ENCODE peak calls at places on chromosomes 7 and 10, in seven cellular contexts. E is RWPE1, R is SHP77, H is NCI-H2171, U is kidney tubule cell, W is ELF-1, S is HT-29. C is an unnamed sample.

GRCh38 chr7:55200441-55200840 is 164.7 kb upstream of the LANCL2 start:
- DNase-seq in S (no peak), E (no peak), W (no peak), R (no peak), U (no peak), H (no peak), C (no peak)

GRCh38 chr10:128091636-128092210 is 34.5 kb downstream of the MKI67 start:
- DNase-seq in U (no peak), S (no peak), H (no peak), E (no peak), W (peak), R (no peak), C (no peak)

GRCh38 chr10:110151467-110151866 is 55.9 kb upstream of the MXI1 start:
- DNase-seq in W (no peak), H (no peak), S (peak), U (peak), R (peak), E (peak), C (peak)

GRCh38 chr10:109962247-109962646 is 38.9 kb upstream of the XPNPEP1 start:
- DNase-seq in E (no peak), H (no peak), R (no peak), S (no peak), U (peak), W (no peak), C (no peak)

GRCh38 chr10:126969310-126969709 is 64.1 kb downstream of the DOCK1 start:
- DNase-seq in R (no peak), U (peak), S (peak), H (no peak), E (peak), W (peak), C (peak)

GRCh38 chr7:28418311-28418710 is 6.0 kb downstream of the CREB5 start:
- DNase-seq in U (peak), R (no peak), H (no peak), E (no peak), W (no peak), S (no peak), C (no peak)

GRCh38 chr7:11831727-11832495 is at the start of gene THSD7A:
- DNase-seq in U (peak), R (peak), E (peak), S (peak), W (peak), H (peak), C (peak)

GRCh38 chr10:115209133-115209532 is 116.0 kb downstream of the ATRNL1 start:
- DNase-seq in S (no peak), H (no peak), E (no peak), W (no peak), R (no peak), U (no peak), C (no peak)

GRCh38 chr7:157235357-157236018 is 96.8 kb downstream of the UBE3C start:
- DNase-seq in H (no peak), R (no peak), S (no peak), W (no peak), E (no peak), U (peak), C (no peak)

GRCh38 chr10:12338981-12339380 is 10.4 kb upstream of the CAMK1D start:
- DNase-seq in U (no peak), H (no peak), S (no peak), W (no peak), E (no peak), R (no peak), C (no peak)

GRCh38 chr10:3330687-3331086 is 158.1 kb upstream of the PITRM1 start:
- DNase-seq in W (peak), R (no peak), S (no peak), E (peak), H (no peak), U (peak), C (peak)

GRCh38 chr7:127253289-127254162 is 785 bp upstream of the GRM8 start:
- DNase-seq in W (peak), S (peak), E (peak), R (peak), U (peak), H (peak), C (peak)

GRCh38 chr10:50536617-50537252 is 87.0 kb downstream of the SGMS1 start:
- DNase-seq in R (no peak), W (no peak), S (no peak), U (peak), E (no peak), H (no peak), C (no peak)

GRCh38 chr7:130022623-130023175 is 28.5 kb downstream of the ZC3HC1 start:
- DNase-seq in U (no peak), H (no peak), S (no peak), W (no peak), E (no peak), R (no peak), C (no peak)

GRCh38 chr10:131777162-131777561 is 123.6 kb upstream of the PPP2R2D start:
- DNase-seq in S (no peak), W (no peak), R (no peak), H (no peak), E (no peak), U (no peak), C (no peak)

GRCh38 chr10:60878224-60878623 is 65.8 kb downstream of the RHOBTB1 start:
- DNase-seq in R (no peak), W (no peak), H (no peak), S (no peak), E (no peak), U (peak), C (no peak)

GRCh38 chr7:117269417-117269816 is 53.4 kb downstream of the WNT2 start:
- DNase-seq in E (peak), U (peak), W (no peak), H (no peak), S (no peak), R (no peak), C (no peak)

GRCh38 chr7:132118641-132119040 is 457.6 kb downstream of the PLXNA4 start:
- DNase-seq in R (no peak), S (no peak), E (no peak), U (no peak), W (no peak), H (no peak), C (no peak)

GRCh38 chr10:102434251-102434913 is 2.0 kb upstream of the CUEDC2 start:
- DNase-seq in W (no peak), E (no peak), R (no peak), U (peak), H (no peak), S (no peak), C (no peak)

GRCh38 chr7:122311280-122311679 is 6.7 kb upstream of the FEZF1 start:
- DNase-seq in U (no peak), S (no peak), H (no peak), E (no peak), R (no peak), W (peak), C (no peak)

GRCh38 chr7:157690833-157691382 is 354.1 kb downstream of the DNAJB6 start:
- DNase-seq in R (no peak), S (no peak), H (peak), W (peak), U (peak), E (no peak), C (peak)

GRCh38 chr7:64618785-64619456 is 47.0 kb upstream of the ZNF107 start:
- DNase-seq in R (peak), W (peak), E (peak), H (peak), S (peak), U (peak), C (peak)

GRCh38 chr7:19118896-19119301 is 1.5 kb upstream of the TWIST1 start:
- DNase-seq in U (no peak), S (no peak), W (peak), R (no peak), E (no peak), H (no peak), C (no peak)

GRCh38 chr7:96084880-96085551 is 236.9 kb downstream of the SLC25A13 start:
- DNase-seq in W (no peak), S (peak), E (peak), U (peak), R (no peak), H (no peak), C (peak)

GRCh38 chr10:12782537-12782936 is 219.0 kb downstream of the CCDC3 start:
- DNase-seq in R (peak), H (no peak), W (peak), U (peak), E (peak), S (peak), C (peak)

GRCh38 chr10:6089334-6090219 is 743 bp downstream of the RBM17 start:
- DNase-seq in U (peak), E (peak), S (peak), H (no peak), R (peak), W (peak), C (peak)

GRCh38 chr10:76297787-76298281 is 866.4 kb downstream of the LRMDA start:
- DNase-seq in R (peak), E (no peak), S (no peak), H (no peak), U (peak), W (no peak), C (no peak)

GRCh38 chr7:121153995-121154394 is 165.5 kb downstream of the CPED1 start:
- DNase-seq in R (no peak), U (no peak), E (no peak), H (no peak), S (no peak), W (no peak), C (no peak)

GRCh38 chr7:19202599-19202998 is 57.4 kb upstream of the FERD3L start:
- DNase-seq in R (no peak), H (no peak), E (no peak), S (no peak), U (no peak), W (no peak), C (no peak)

GRCh38 chr7:65974876-65975275 is 7.1 kb downstream of the GUSB start:
- DNase-seq in R (no peak), W (no peak), H (no peak), E (no peak), S (no peak), U (no peak), C (no peak)

GRCh38 chr7:34165927-34166550 is 260.7 kb downstream of the BMPER start:
- DNase-seq in E (no peak), H (no peak), S (peak), R (peak), U (peak), W (no peak), C (peak)

GRCh38 chr7:105764506-105764905 is 111.9 kb downstream of the ATXN7L1 start:
- DNase-seq in E (no peak), S (no peak), U (no peak), W (no peak), H (no peak), R (no peak), C (no peak)

C was measured in Calu3.